ENCODE peak calls at places on chromosomes 5 and 9, in eight cellular contexts. F, V, O, D, Z, G, X and W are unnamed samples.

GRCh38 chr5:66821626-66822429 is 225.6 kb downstream of the MAST4 start:
- DNase-seq in Z (no peak), G (no peak), F (no peak), O (no peak), D (no peak), V (no peak), X (no peak), W (no peak)

GRCh38 chr9:84941812-84942211 is 272.3 kb downstream of the NTRK2 start:
- DNase-seq in X (no peak), F (no peak), O (no peak), Z (no peak), G (no peak), V (no peak), D (no peak), W (no peak)

GRCh38 chr5:143850050-143850713 is 38.2 kb downstream of the HMHB1 start:
- DNase-seq in F (no peak), D (no peak), Z (peak; percentile 61), G (no peak), V (no peak), X (peak; percentile 13), O (peak; percentile 19), W (no peak)

GRCh38 chr9:77418226-77418625 is 229.9 kb downstream of the GNA14 start:
- DNase-seq in V (no peak), O (no peak), Z (no peak), G (no peak), X (no peak), D (no peak), F (no peak), W (no peak)

GRCh38 chr5:12901696-12902095 is 997.5 kb upstream of the CTNND2 start:
- DNase-seq in D (no peak), F (no peak), Z (no peak), O (no peak), X (no peak), G (no peak), V (no peak), W (no peak)

GRCh38 chr5:80370394-80370793 is 37.5 kb upstream of the ZFYVE16 start:
- DNase-seq in Z (no peak), V (peak; percentile 10), O (no peak), F (no peak), X (no peak), G (no peak), D (no peak), W (no peak)

GRCh38 chr5:60722416-60722815 is 22.4 kb upstream of the DEPDC1B start:
- DNase-seq in V (no peak), G (no peak), X (no peak), D (no peak), F (no peak), O (no peak), Z (no peak), W (no peak)

GRCh38 chr9:115850548-115851304 is 302.9 kb upstream of the PAPPA start:
- DNase-seq in O (peak; percentile 58), F (no peak), Z (peak; percentile 81), X (peak; percentile 62), V (no peak), D (no peak), G (no peak), W (peak; percentile 54)

GRCh38 chr5:157670662-157671591 is at the start of gene C5orf52:
- DNase-seq in O (no peak), V (peak; percentile 63), Z (peak; percentile 70), X (peak; percentile 44), G (no peak), D (no peak), F (peak; percentile 19), W (no peak)

GRCh38 chr9:137326436-137327060 is 24.5 kb upstream of the NRARP start:
- DNase-seq in D (no peak), V (no peak), X (no peak), F (no peak), G (no peak), Z (no peak), O (no peak), W (no peak)

GRCh38 chr9:131960805-131961495 is 118.7 kb downstream of the MED27 start:
- DNase-seq in X (no peak), F (no peak), Z (no peak), V (no peak), O (no peak), D (peak; percentile 62), G (no peak), W (no peak)

GRCh38 chr9:131872006-131872405 is 132.1 kb upstream of the RAPGEF1 start:
- DNase-seq in X (no peak), O (no peak), F (peak; percentile 28), D (no peak), Z (no peak), G (no peak), V (peak; percentile 24), W (no peak)